ENCODE peak calls at places on chromosomes 5 and 9, in six cellular contexts. V is GM23338; H is CD8-positive, alpha-beta T cell; B is adrenal gland; M is lung; D is astrocyte of the spinal cord. G is an unnamed sample.

GRCh38 chr9:119761737-119762136 is 392.5 kb upstream of the BRINP1 start:
- DNase-seq in M (no peak), H (no peak), V (no peak), D (no peak), B (no peak), G (no peak)

GRCh38 chr5:131277875-131278795 is 14.3 kb downstream of the CDC42SE2 start:
- DNase-seq in B (no peak), M (no peak), V (no peak), H (no peak), D (no peak), G (peak)

GRCh38 chr5:159231167-159231566 is 21.8 kb upstream of the RNF145 start:
- DNase-seq in V (no peak), H (no peak), M (no peak), D (no peak), B (no peak), G (peak)

GRCh38 chr5:159504857-159505304 is 174.6 kb upstream of the IL12B start:
- DNase-seq in M (peak), B (peak), D (peak), V (no peak), H (no peak), G (peak)

GRCh38 chr5:58262226-58262625 is 197.7 kb downstream of the PLK2 start:
- DNase-seq in M (no peak), B (no peak), H (no peak), V (no peak), D (no peak), G (no peak)

GRCh38 chr5:121088341-121088740 is 624.2 kb downstream of the PRR16 start:
- DNase-seq in V (no peak), M (no peak), D (no peak), H (no peak), B (no peak), G (no peak)

GRCh38 chr5:98489021-98489420 is 284.4 kb upstream of the RGMB start:
- DNase-seq in M (no peak), D (no peak), H (no peak), B (no peak), V (no peak), G (no peak)

GRCh38 chr5:131413605-131414559 is 150.0 kb downstream of the CDC42SE2 start:
- DNase-seq in M (no peak), V (no peak), D (no peak), H (no peak), B (no peak), G (no peak)

GRCh38 chr5:38871790-38872551 is 26.2 kb downstream of the OSMR start:
- DNase-seq in V (no peak), D (peak), M (no peak), B (no peak), H (no peak), G (peak)

GRCh38 chr9:82254646-82255367 is 266.2 kb downstream of the SPATA31D1 start:
- DNase-seq in H (no peak), V (no peak), M (no peak), D (peak), B (no peak), G (no peak)

GRCh38 chr9:133449760-133450159 is 10.0 kb upstream of the CACFD1 start:
- DNase-seq in M (no peak), D (no peak), B (no peak), H (no peak), V (no peak), G (peak)

GRCh38 chr9:95370064-95370463 is 52.6 kb upstream of the FANCC start:
- DNase-seq in M (no peak), H (no peak), B (no peak), V (no peak), D (no peak), G (no peak)

GRCh38 chr9:36566813-36567217 is 5.9 kb upstream of the MELK start:
- DNase-seq in H (no peak), V (no peak), B (peak), D (peak), M (no peak), G (peak)

GRCh38 chr5:34967540-34967939 is 38.2 kb downstream of the DNAJC21 start:
- DNase-seq in V (no peak), D (no peak), H (no peak), B (no peak), M (no peak), G (no peak)

GRCh38 chr5:56545016-56545415 is 270.3 kb upstream of the MAP3K1 start:
- DNase-seq in B (no peak), H (no peak), V (no peak), M (no peak), D (no peak), G (no peak)

GRCh38 chr5:76427481-76428140 is 24.5 kb downstream of the IQGAP2 start:
- DNase-seq in V (peak), M (no peak), B (no peak), H (no peak), D (no peak), G (no peak)

GRCh38 chr5:132501961-132502931 is 11.7 kb upstream of the IRF1 start:
- DNase-seq in V (no peak), B (no peak), D (peak), H (no peak), M (peak), G (peak)

GRCh38 chr5:175214152-175214551 is 229.8 kb downstream of the DRD1 start:
- DNase-seq in M (peak), B (peak), V (no peak), H (no peak), D (peak), G (peak)

GRCh38 chr9:17004500-17004899 is 130.3 kb upstream of the CNTLN start:
- DNase-seq in V (peak), D (peak), M (no peak), H (no peak), B (no peak), G (no peak)

GRCh38 chr5:657570-657969 is 35.6 kb downstream of the TPPP start:
- DNase-seq in B (no peak), M (no peak), V (no peak), D (peak), H (no peak), G (peak)

GRCh38 chr9:16092627-16093091 is 539.8 kb downstream of the CCDC171 start:
- DNase-seq in D (no peak), M (no peak), V (no peak), H (no peak), B (no peak), G (no peak)

GRCh38 chr5:104347119-104347708 is 784.6 kb upstream of the NUDT12 start:
- DNase-seq in V (peak), M (no peak), D (peak), H (no peak), B (no peak), G (peak)

GRCh38 chr9:87550253-87550954 is 52.7 kb downstream of the DAPK1 start:
- DNase-seq in B (no peak), D (no peak), H (no peak), V (no peak), M (no peak), G (no peak)

GRCh38 chr5:13217636-13218035 is 726.9 kb downstream of the DNAH5 start:
- DNase-seq in V (no peak), D (peak), H (no peak), B (no peak), M (no peak), G (no peak)

GRCh38 chr9:18606831-18607230 is 132.9 kb downstream of the ADAMTSL1 start:
- DNase-seq in M (no peak), D (peak), H (no peak), B (no peak), V (peak), G (no peak)

GRCh38 chr5:30918171-30918570 is 275.3 kb upstream of the CDH6 start:
- DNase-seq in B (no peak), V (no peak), H (no peak), M (no peak), D (peak), G (peak)

GRCh38 chr9:132823370-132824144 is 54.5 kb downstream of the AK8 start:
- DNase-seq in D (no peak), M (no peak), V (no peak), B (no peak), H (no peak), G (no peak)

GRCh38 chr5:54669285-54669684 is 151.7 kb downstream of the SNX18 start:
- DNase-seq in V (no peak), H (no peak), D (peak), B (no peak), M (no peak), G (no peak)

GRCh38 chr5:56388229-56389065 is 155.3 kb upstream of the ANKRD55 start:
- DNase-seq in M (no peak), D (no peak), V (no peak), B (no peak), H (no peak), G (no peak)

GRCh38 chr5:74641778-74642542 is 1.4 kb upstream of the ENC1 start:
- DNase-seq in H (no peak), M (peak), D (peak), V (peak), B (peak), G (peak)

GRCh38 chr9:102049586-102050246 is 311.3 kb upstream of the GRIN3A start:
- DNase-seq in V (no peak), B (no peak), M (no peak), D (no peak), H (no peak), G (no peak)

GRCh38 chr5:108529381-108529780 is 147.5 kb upstream of the FBXL17 start:
- DNase-seq in V (no peak), M (no peak), H (no peak), D (no peak), B (no peak), G (peak)

GRCh38 chr5:5473224-5473623 is 50.7 kb downstream of the ICE1 start:
- DNase-seq in D (no peak), B (no peak), M (no peak), V (no peak), H (no peak), G (peak)

GRCh38 chr5:78497573-78498533 is 137.4 kb downstream of the SCAMP1 start:
- DNase-seq in D (no peak), V (no peak), H (no peak), B (no peak), M (no peak), G (no peak)

GRCh38 chr5:171845857-171846785 is 60.5 kb downstream of the SMIM23 start:
- DNase-seq in V (no peak), D (no peak), M (no peak), H (no peak), B (no peak), G (no peak)

GRCh38 chr5:149731332-149731616 is 1.2 kb downstream of the PPARGC1B start:
- DNase-seq in H (no peak), D (no peak), V (no peak), B (no peak), M (no peak), G (no peak)

GRCh38 chr5:132083065-132083678 is 9.6 kb downstream of the CSF2 start:
- DNase-seq in D (no peak), B (no peak), M (no peak), H (no peak), V (no peak), G (no peak)

GRCh38 chr5:9194509-9194908 is 351.4 kb downstream of the SEMA5A start:
- DNase-seq in M (no peak), D (peak), V (no peak), B (no peak), H (no peak), G (peak)

GRCh38 chr5:32454821-32455220 is 10.3 kb upstream of the ZFR start:
- DNase-seq in D (no peak), V (no peak), M (no peak), B (no peak), H (no peak), G (no peak)

GRCh38 chr5:93578179-93578812 is 2.7 kb downstream of the NR2F1-AS1 start:
- DNase-seq in V (peak), B (no peak), D (peak), M (no peak), H (no peak), G (peak)

GRCh38 chr5:67648201-67648671 is 451.6 kb upstream of the CD180 start:
- DNase-seq in B (peak), M (peak), H (no peak), D (peak), V (no peak), G (no peak)
- H3K4me3 ChIP-seq in B (no peak), M (no peak), H (no peak), D (no peak), V (no peak), G (no peak)

DNA sequence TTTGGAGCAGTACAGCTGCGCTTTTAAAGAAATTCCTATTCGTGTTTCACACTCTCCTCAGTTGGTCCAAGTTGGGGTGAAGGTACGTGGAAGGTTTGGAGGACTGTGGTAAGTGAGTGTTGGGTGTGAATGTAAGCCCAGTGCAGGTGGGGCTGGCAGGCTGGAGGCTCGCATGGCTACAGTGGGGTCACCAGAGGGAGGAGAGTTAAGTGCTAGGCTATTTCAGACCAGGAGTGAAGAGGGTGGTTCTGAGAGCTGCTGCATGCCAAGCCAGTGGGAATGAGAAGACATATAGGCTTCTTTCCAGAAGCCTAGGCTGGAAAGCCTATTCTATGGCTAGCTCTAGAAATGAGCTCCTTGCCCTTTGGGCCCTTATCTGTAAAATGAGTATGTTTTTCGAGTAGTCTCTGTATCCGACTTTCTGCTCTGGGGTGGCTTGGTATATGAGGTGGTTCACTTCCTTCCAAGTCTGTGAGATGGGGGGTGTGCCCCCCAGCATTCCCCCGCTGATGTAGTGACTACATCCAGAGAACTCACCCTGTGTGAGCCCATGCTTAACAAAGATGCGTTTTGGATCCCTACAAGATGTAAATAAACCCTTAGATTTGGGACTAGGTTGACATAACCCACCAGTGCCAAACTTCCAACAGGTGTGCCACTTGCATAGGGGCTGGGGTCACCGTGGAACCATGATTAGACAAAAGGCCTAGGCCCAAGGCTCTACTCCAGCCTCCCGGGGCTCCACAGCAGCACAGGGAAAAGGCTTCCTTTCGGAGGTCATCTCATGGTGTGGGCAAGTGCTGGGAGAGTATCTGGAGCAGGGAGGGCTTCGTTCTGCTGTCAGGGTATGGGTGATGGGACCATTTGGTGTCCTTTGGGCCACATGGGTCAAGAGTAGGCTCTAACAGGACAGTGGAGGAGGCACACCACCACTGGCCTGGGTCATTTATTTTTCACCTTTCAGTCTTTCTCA is 2.6 kb downstream of the TCF7 start:
- DNase-seq in B (no peak), M (no peak), V (no peak), H (peak), D (no peak), G (no peak)
- H3K4me3 ChIP-seq in B (no peak), M (no peak), V (no peak), H (peak), D (no peak), G (no peak)

DNA sequence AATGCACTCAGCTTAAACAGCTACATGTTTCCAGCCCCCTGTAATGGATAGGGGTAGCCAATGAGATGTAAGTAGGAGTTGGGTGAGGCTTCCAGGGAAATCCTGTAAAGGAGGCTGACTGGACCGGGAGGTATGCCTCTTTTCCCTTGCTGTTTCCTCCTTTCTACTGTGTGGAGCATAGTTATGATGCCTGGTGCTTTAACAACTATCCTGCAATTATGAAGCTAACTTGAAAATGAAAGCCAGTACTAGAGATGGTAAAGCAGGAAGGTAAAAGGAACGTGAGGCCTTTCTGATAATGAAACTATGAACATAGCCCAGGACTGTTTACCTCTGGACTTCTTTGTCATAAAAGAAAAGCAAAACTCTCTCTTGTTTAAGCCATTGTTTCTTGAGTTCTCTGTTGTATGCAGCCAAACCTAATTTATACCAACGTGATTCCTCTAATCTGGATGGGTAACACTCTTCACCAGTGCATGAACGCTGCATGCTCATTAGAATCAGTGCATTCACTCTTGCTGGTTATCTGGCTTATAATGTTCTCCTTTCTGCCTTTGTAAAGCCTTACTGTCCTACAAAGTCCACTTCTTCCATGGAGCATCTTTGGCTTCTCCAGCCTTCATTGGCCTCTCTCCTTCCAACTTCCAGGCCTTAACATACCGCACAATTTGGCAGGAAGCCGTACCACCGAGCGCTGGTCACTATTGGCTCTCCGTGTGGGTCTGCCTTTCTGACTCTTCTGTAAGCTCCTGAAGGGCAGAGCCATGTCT is 8.3 kb upstream of the ARHGEF28 start:
- DNase-seq in H (no peak), B (no peak), M (no peak), D (peak), V (no peak), G (peak)
- H3K4me3 ChIP-seq in H (no peak), B (no peak), M (no peak), D (no peak), V (no peak), G (no peak)

GRCh38 chr5:84382363-84383295 is 2.1 kb downstream of the EDIL3 start:
- DNase-seq in M (no peak), D (peak), B (peak), H (no peak), V (peak), G (peak)

GRCh38 chr5:84384604-84385575 is at the start of gene EDIL3:
- DNase-seq in H (no peak), D (peak), M (no peak), B (peak), V (peak), G (peak)

GRCh38 chr5:84385705-84386104 is 1.0 kb upstream of the EDIL3 start:
- DNase-seq in M (no peak), B (no peak), V (no peak), D (no peak), H (no peak), G (no peak)

GRCh38 chr5:84383296-84383815 is 1.3 kb downstream of the EDIL3 start:
- DNase-seq in H (no peak), M (no peak), B (no peak), V (no peak), D (no peak), G (no peak)

GRCh38 chr5:84383816-84384603 is 670 bp downstream of the EDIL3 start:
- DNase-seq in V (peak), B (peak), H (no peak), M (no peak), D (peak), G (peak)
- H3K4me3 ChIP-seq in V (peak), B (no peak), H (no peak), M (peak), D (peak), G (peak)

GRCh38 chr9:110125763-110126351 is 82.1 kb downstream of the C9orf152 start:
- DNase-seq in H (no peak), M (no peak), B (no peak), V (no peak), D (no peak), G (no peak)
- H3K4me3 ChIP-seq in H (no peak), M (peak), B (no peak), V (no peak), D (peak), G (no peak)

GRCh38 chr9:122228906-122229837 is at the start of gene LHX6:
- DNase-seq in B (no peak), D (peak), V (peak), M (no peak), H (no peak), G (peak)
- H3K4me3 ChIP-seq in B (no peak), D (no peak), V (peak), M (peak), H (peak), G (peak)

DNA sequence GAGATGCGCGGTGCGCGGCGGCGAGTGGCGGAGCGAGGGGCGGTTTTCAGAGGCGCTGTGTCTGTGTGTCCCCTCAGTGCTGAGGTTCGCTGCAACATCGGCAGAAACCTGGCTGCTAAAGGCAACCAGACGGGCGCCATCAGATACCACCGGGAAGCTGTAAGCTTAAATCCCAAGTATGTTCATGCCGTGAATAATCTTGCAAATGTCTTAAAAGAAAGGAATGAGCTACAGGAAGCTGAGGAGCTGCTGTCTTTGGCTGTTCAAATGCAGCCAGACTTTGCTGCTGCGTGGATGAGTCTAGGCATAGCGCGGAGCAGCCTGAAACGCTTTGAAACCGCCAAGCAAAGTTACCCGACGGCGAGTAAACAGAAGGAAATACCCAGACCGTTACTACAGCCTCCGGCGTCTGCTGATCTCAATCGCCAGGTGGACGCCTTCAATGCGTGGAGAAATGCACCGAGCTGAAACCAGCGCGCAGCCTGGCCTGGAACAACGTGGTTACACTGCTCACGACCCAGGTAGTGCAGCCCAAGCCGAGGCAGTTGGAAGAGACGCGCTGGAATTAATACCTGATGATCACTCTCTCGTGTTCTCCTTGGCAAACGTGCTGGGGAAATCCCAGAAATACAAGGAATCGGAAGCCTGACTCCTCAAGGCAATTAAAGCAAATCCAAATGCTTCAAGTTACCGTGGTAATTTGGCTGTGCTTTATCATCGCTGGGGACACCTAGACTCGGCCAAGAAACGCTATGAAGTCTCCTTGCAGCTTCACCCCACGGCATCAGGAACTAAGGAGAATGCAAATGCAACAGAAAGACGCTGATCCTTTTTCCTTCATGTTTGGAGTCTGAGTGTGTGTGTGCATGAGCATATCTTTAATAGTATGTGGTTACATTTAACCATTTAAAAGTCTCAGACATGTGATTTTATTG is 15.9 kb downstream of the OR2V1 start:
- DNase-seq in D (peak), H (no peak), V (peak), M (no peak), B (no peak), G (peak)
- H3K4me3 ChIP-seq in D (peak), H (no peak), V (peak), M (no peak), B (no peak), G (peak)

GRCh38 chr9:128125575-128126354 is 1.8 kb downstream of the PTGES2 start:
- DNase-seq in D (no peak), B (no peak), H (no peak), M (no peak), V (no peak), G (no peak)
- H3K4me3 ChIP-seq in D (no peak), B (no peak), H (no peak), M (no peak), V (peak), G (peak)